ENCODE peak calls at places on chromosome 19, in five cellular contexts. One of them, this sample, is unnamed. For H3K4me1, the result is how much of the 10 kb centered on the place peaks cover.

GRCh38 chr19:44735011-44735410 is 13.5 kb upstream of the BCL3 start:
- DNase-seq in PC-9: no peak
- DNase-seq in IMR-90: no peak
- DNase-seq in GM23248: peak
- DNase-seq in fibroblast of lung: peak
- DNase-seq in this sample: peak

GRCh38 chr19:55472463-55472862 is 4.0 kb upstream of the ZNF628 start:
- DNase-seq in IMR-90: peak
- DNase-seq in PC-9: peak
- DNase-seq in fibroblast of lung: peak
- DNase-seq in GM23248: peak
- DNase-seq in this sample: peak

GRCh38 chr19:21098291-21098690 is 16.3 kb downstream of the ZNF714 start:
- DNase-seq in IMR-90: no peak
- DNase-seq in PC-9: no peak
- DNase-seq in GM23248: no peak
- DNase-seq in fibroblast of lung: no peak
- DNase-seq in this sample: no peak

GRCh38 chr19:55455576-55456235 is 5.7 kb downstream of the ISOC2 start:
- DNase-seq in fibroblast of lung: no peak
- DNase-seq in GM23248: no peak
- DNase-seq in PC-9: no peak
- DNase-seq in IMR-90: no peak
- DNase-seq in this sample: no peak

GRCh38 chr19:48968813-48969218 is 3.7 kb downstream of the FTL start:
- DNase-seq in GM23248: no peak
- DNase-seq in fibroblast of lung: no peak
- DNase-seq in IMR-90: no peak
- DNase-seq in PC-9: no peak
- DNase-seq in this sample: no peak

GRCh38 chr19:36059180-36059910 is 4.6 kb downstream of the WDR62 start:
- DNase-seq in fibroblast of lung: no peak
- DNase-seq in PC-9: no peak
- DNase-seq in GM23248: no peak
- DNase-seq in IMR-90: no peak
- DNase-seq in this sample: no peak

GRCh38 chr19:48283908-48284307 is 14.0 kb downstream of the ZNF114 start:
- DNase-seq in fibroblast of lung: peak
- DNase-seq in GM23248: peak
- DNase-seq in PC-9: no peak
- DNase-seq in IMR-90: peak
- DNase-seq in this sample: no peak

GRCh38 chr19:20367811-20368294 is 197.7 kb downstream of the ZNF737 start:
- DNase-seq in PC-9: no peak
- DNase-seq in fibroblast of lung: no peak
- DNase-seq in IMR-90: no peak
- DNase-seq in GM23248: no peak
- DNase-seq in this sample: no peak

GRCh38 chr19:46828484-46828883 is 22.2 kb downstream of the AP2S1 start:
- DNase-seq in GM23248: peak
- DNase-seq in fibroblast of lung: peak
- DNase-seq in PC-9: no peak
- DNase-seq in IMR-90: peak
- DNase-seq in this sample: no peak

GRCh38 chr19:40604647-40605200 is 3.6 kb downstream of the LTBP4 start:
- DNase-seq in GM23248: no peak
- DNase-seq in fibroblast of lung: no peak
- DNase-seq in IMR-90: no peak
- DNase-seq in PC-9: no peak
- DNase-seq in this sample: peak

GRCh38 chr19:590396-590745 is 690 bp downstream of the HCN2 start:
- DNase-seq in IMR-90: peak
- DNase-seq in PC-9: peak
- DNase-seq in GM23248: peak
- DNase-seq in fibroblast of lung: peak
- DNase-seq in this sample: peak

GRCh38 chr19:23263870-23264590 is 13.8 kb upstream of the ZNF724 start:
- DNase-seq in PC-9: no peak
- DNase-seq in GM23248: peak
- DNase-seq in IMR-90: no peak
- DNase-seq in fibroblast of lung: no peak
- DNase-seq in this sample: peak

GRCh38 chr19:34988119-34988518 is 12.0 kb upstream of the GRAMD1A start:
- DNase-seq in PC-9: no peak
- DNase-seq in GM23248: no peak
- DNase-seq in fibroblast of lung: no peak
- DNase-seq in IMR-90: no peak
- DNase-seq in this sample: no peak

GRCh38 chr19:56110515-56111448 is 10.3 kb downstream of the ZNF787 start:
- DNase-seq in GM23248: no peak
- DNase-seq in IMR-90: peak
- DNase-seq in fibroblast of lung: no peak
- DNase-seq in PC-9: peak
- DNase-seq in this sample: no peak

GRCh38 chr19:46373573-46374359 is 26.9 kb downstream of the PPP5C start:
- DNase-seq in GM23248: peak
- DNase-seq in IMR-90: peak
- DNase-seq in PC-9: peak
- DNase-seq in fibroblast of lung: peak
- DNase-seq in this sample: peak

GRCh38 chr19:41705393-41706174 is 2.8 kb upstream of the CEACAM5 start:
- DNase-seq in IMR-90: no peak
- DNase-seq in fibroblast of lung: peak
- DNase-seq in PC-9: peak
- DNase-seq in GM23248: peak
- DNase-seq in this sample: peak

GRCh38 chr19:48230555-48231129 is 25.1 kb downstream of the CARD8 start:
- DNase-seq in GM23248: no peak
- DNase-seq in fibroblast of lung: no peak
- DNase-seq in PC-9: no peak
- DNase-seq in IMR-90: no peak
- DNase-seq in this sample: no peak

GRCh38 chr19:31334101-31334848 is 15.0 kb downstream of the TSHZ3 start:
- DNase-seq in IMR-90: peak
- DNase-seq in GM23248: peak
- DNase-seq in fibroblast of lung: peak
- DNase-seq in PC-9: no peak
- DNase-seq in this sample: peak

GRCh38 chr19:40594657-40595077 is 6.5 kb upstream of the LTBP4 start:
- DNase-seq in GM23248: peak
- DNase-seq in IMR-90: peak
- DNase-seq in PC-9: no peak
- DNase-seq in fibroblast of lung: peak
- DNase-seq in this sample: peak

GRCh38 chr19:51607077-51607476 is 23.1 kb downstream of the SIGLEC5 start:
- DNase-seq in GM23248: no peak
- DNase-seq in IMR-90: no peak
- DNase-seq in PC-9: no peak
- DNase-seq in fibroblast of lung: no peak
- DNase-seq in this sample: no peak

GRCh38 chr19:27774827-27775226 is 1438.1 kb downstream of the UQCRFS1 start:
- DNase-seq in GM23248: peak
- DNase-seq in IMR-90: no peak
- DNase-seq in PC-9: no peak
- DNase-seq in fibroblast of lung: no peak
- DNase-seq in this sample: no peak

GRCh38 chr19:1250374-1251232 is 2.2 kb downstream of the MIDN start:
- DNase-seq in IMR-90: peak
- DNase-seq in PC-9: no peak
- DNase-seq in fibroblast of lung: peak
- DNase-seq in GM23248: peak
- DNase-seq in this sample: no peak

GRCh38 chr19:8184274-8184673 is 24.9 kb upstream of the CERS4 start:
- DNase-seq in PC-9: no peak
- DNase-seq in IMR-90: no peak
- DNase-seq in fibroblast of lung: no peak
- DNase-seq in GM23248: no peak
- DNase-seq in this sample: no peak

GRCh38 chr19:19835560-19836038 is 14.0 kb upstream of the ZNF506 start:
- DNase-seq in GM23248: no peak
- DNase-seq in IMR-90: no peak
- DNase-seq in PC-9: no peak
- DNase-seq in fibroblast of lung: no peak
- DNase-seq in this sample: peak

GRCh38 chr19:40549007-40549708 is 27.5 kb upstream of the SHKBP1 start:
- DNase-seq in GM23248: peak
- DNase-seq in IMR-90: peak
- DNase-seq in PC-9: peak
- DNase-seq in fibroblast of lung: peak
- DNase-seq in this sample: peak

GRCh38 chr19:21434516-21434915 is 37.6 kb downstream of the ZNF493 start:
- DNase-seq in IMR-90: no peak
- DNase-seq in fibroblast of lung: no peak
- DNase-seq in PC-9: no peak
- DNase-seq in GM23248: no peak
- DNase-seq in this sample: no peak

GRCh38 chr19:53828531-53828930 is 4.4 kb upstream of the NLRP12 start:
- DNase-seq in GM23248: no peak
- DNase-seq in fibroblast of lung: no peak
- DNase-seq in IMR-90: no peak
- DNase-seq in PC-9: no peak
- DNase-seq in this sample: no peak

GRCh38 chr19:45577111-45577905 is 7.3 kb downstream of the OPA3 start:
- DNase-seq in GM23248: peak
- DNase-seq in fibroblast of lung: peak
- DNase-seq in PC-9: peak
- DNase-seq in IMR-90: peak
- DNase-seq in this sample: peak

GRCh38 chr19:13459351-13459750 is 46.9 kb downstream of the CACNA1A start:
- DNase-seq in GM23248: no peak
- DNase-seq in PC-9: no peak
- DNase-seq in fibroblast of lung: no peak
- DNase-seq in IMR-90: no peak
- DNase-seq in this sample: no peak

DNA sequence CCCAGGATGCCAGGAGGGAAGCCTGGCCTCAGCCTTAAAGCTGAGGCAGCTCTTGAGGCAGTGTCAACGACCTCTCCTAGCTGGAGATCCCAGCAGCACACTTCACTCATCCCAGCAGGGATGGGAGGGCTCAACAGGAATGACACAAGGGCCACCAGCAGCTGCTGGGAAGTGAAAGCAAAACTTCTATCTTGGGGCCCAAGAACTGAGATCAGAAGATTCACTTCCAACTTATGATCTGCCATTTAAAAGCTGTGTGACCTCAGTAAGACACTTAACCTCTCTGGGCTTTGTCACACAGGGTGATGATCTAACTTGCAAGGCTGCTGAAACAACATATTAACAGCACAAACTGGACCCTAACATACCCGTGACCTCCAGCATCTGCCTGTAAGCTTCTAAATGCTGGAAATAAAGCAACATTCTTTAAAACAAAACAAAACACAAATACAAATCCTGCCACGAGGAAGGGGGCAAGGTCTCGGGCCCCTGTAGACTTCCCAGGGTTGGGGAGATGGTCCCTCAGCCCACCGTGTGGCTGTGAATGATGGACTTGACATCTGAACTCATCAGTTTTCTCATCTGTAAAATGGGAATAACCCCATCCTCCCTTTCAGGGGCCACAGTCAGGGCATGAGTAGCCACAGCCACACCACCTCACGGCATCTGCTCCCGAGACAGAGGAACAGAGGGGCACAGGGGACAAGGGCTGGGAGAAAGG is 22.7 kb downstream of the ELL start:
- DNase-seq in IMR-90: no peak
- DNase-seq in fibroblast of lung: no peak
- DNase-seq in PC-9: no peak
- DNase-seq in GM23248: no peak
- DNase-seq in this sample: no peak
- H3K4me1 ChIP-seq in IMR-90: under half
- H3K4me1 ChIP-seq in fibroblast of lung: under half
- H3K4me1 ChIP-seq in PC-9: under half
- H3K4me1 ChIP-seq in GM23248: under half
- H3K4me1 ChIP-seq in this sample: under half

DNA sequence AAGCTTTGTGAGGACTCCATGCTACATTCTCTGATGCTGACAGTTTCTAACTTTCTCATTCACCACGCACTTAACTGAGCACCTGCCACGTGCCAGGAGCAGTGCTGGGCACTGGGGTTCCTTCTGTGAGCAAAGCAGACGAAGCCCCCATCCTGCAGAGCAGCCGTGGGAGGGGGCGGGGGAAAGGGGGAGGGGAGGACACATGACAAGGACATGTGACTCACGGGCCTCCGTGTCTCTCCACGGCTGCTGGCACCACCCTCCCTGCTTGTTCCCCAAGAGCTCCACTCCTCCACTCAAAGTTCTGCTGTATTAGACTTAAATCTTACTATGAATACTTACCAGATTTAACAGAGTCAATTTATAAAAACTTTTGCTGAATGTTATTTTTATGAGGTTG is 55.5 kb downstream of the SLC7A9 start:
- DNase-seq in fibroblast of lung: no peak
- DNase-seq in PC-9: no peak
- DNase-seq in GM23248: peak
- DNase-seq in IMR-90: no peak
- DNase-seq in this sample: no peak
- H3K4me2 ChIP-seq in fibroblast of lung: no peak
- H3K4me2 ChIP-seq in PC-9: no peak
- H3K4me2 ChIP-seq in GM23248: no peak
- H3K4me2 ChIP-seq in IMR-90: no peak
- H3K4me2 ChIP-seq in this sample: no peak

DNA sequence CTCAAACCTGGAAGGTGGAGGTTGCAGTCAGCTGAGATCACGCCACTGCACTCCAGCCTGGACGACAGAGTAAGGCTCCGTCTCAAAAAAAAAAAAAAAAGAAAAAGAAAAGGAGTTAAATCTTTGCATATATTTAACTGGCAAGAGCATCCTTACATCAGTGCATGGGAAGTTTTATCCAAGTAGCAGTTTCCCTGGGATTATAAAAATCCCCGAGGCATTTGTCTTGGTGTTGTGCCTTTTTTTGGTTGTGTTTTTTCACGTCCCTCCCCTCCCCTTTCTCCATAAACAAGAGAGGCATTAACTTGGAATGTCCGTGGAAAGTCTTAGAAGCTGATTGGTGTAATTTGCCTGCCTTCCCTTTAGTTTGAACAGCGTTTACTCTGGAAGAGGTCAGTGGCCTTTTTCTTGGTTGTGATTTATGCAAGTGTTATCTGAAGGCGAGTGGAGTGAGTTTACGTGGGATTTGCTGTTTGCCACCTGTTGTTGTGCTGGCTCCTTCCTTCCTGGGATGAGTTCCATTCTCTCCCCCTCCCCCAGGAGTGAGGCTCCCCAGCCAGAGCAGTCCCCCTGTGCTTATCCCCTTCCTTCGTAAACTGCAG is 7.1 kb downstream of the ACTN4 start:
- DNase-seq in fibroblast of lung: peak
- DNase-seq in PC-9: no peak
- DNase-seq in IMR-90: peak
- DNase-seq in GM23248: no peak
- DNase-seq in this sample: no peak
- H3K4me1 ChIP-seq in fibroblast of lung: half or more
- H3K4me1 ChIP-seq in PC-9: half or more
- H3K4me1 ChIP-seq in IMR-90: half or more
- H3K4me1 ChIP-seq in GM23248: half or more
- H3K4me1 ChIP-seq in this sample: half or more

DNA sequence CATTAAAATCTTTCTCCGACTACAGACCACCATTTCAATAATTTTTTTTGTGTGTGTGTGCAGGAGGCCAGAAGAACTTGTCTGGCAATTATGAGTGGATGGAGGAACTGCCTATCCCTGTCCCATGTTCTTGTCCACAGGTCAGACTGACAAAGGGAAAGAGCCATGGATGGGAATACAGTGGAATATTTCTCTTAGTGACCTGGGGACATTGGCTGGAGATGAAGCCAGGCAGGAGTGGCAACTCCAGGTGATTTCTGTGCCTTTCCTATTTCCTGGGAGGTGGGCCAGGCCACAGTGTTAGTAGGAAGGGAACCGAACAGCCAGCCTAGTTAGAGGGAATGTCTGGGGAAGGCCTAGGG is 3.7 kb downstream of the PSG9 start:
- DNase-seq in fibroblast of lung: no peak
- DNase-seq in GM23248: no peak
- DNase-seq in PC-9: peak
- DNase-seq in IMR-90: peak
- DNase-seq in this sample: no peak
- H3K4me2 ChIP-seq in fibroblast of lung: no peak
- H3K4me2 ChIP-seq in GM23248: peak
- H3K4me2 ChIP-seq in PC-9: peak
- H3K4me2 ChIP-seq in IMR-90: peak
- H3K4me2 ChIP-seq in this sample: peak